ENCODE peak calls at places on chromosomes 3 and 15, in six cellular contexts. P is T-helper 2 cell; W is NCI-H524; K is CD4-positive, alpha-beta T cell; Y is stimulated activated CD8-positive, alpha-beta memory T cell treated with anti-CD3 and anti-CD28 coated beads, Interleukin-7, amount 100 ng/mL, for 1 hour; M is NCI-H510A treated with DMSO at 0.1 percent for 48 hours. I is an unnamed sample.

GRCh38 chr3:129023909-129024308 is 22.8 kb downstream of the EFCC1 start:
- DNase-seq in P (no peak), W (no peak), K (no peak), Y (no peak), M (peak), I (no peak)

GRCh38 chr15:37138586-37138985 is 38.2 kb upstream of the MEIS2 start:
- DNase-seq in P (no peak), W (no peak), K (no peak), Y (no peak), M (no peak), I (no peak)

GRCh38 chr3:117887896-117888295 is 1146.8 kb downstream of the IGSF11 start:
- DNase-seq in P (no peak), W (no peak), K (no peak), Y (no peak), M (no peak), I (no peak)

GRCh38 chr15:47541587-47541986 is 175.7 kb upstream of the SEMA6D start:
- DNase-seq in P (no peak), W (no peak), K (no peak), Y (no peak), M (no peak), I (no peak)

GRCh38 chr15:80778964-80779657 is at the start of gene CEMIP:
- DNase-seq in P (peak), W (peak), K (no peak), Y (no peak), M (peak), I (peak)

GRCh38 chr3:128383316-128384235 is 83.1 kb downstream of the DNAJB8 start:
- DNase-seq in P (peak), W (peak), K (peak), Y (peak), M (peak), I (no peak)

GRCh38 chr3:113002033-113002432 is 11.2 kb downstream of the GTPBP8 start:
- DNase-seq in P (no peak), W (no peak), K (no peak), Y (no peak), M (no peak), I (no peak)

GRCh38 chr3:195046441-195046840 is 224.5 kb downstream of the XXYLT1 start:
- DNase-seq in P (no peak), W (no peak), K (no peak), Y (no peak), M (no peak), I (no peak)

GRCh38 chr3:113663324-113663750 is 33.1 kb downstream of the USF3 start:
- DNase-seq in P (no peak), W (no peak), K (no peak), Y (no peak), M (no peak), I (no peak)

GRCh38 chr3:14647976-14648955 is 3.3 kb upstream of the CCDC174 start:
- DNase-seq in P (no peak), W (no peak), K (no peak), Y (no peak), M (no peak), I (no peak)

GRCh38 chr3:61563614-61564404 is 2.4 kb downstream of the PTPRG start:
- DNase-seq in P (no peak), W (no peak), K (no peak), Y (no peak), M (no peak), I (no peak)

GRCh38 chr3:130892759-130893239 is 1.1 kb upstream of the ATP2C1 start:
- DNase-seq in P (peak), W (peak), K (peak), Y (peak), M (peak), I (peak)

GRCh38 chr15:77506311-77507150 is 85.8 kb downstream of the HMG20A start:
- DNase-seq in P (no peak), W (no peak), K (no peak), Y (no peak), M (peak), I (peak)

GRCh38 chr3:174440350-174440716 is 418.8 kb upstream of the NAALADL2 start:
- DNase-seq in P (no peak), W (peak), K (no peak), Y (no peak), M (peak), I (peak)

GRCh38 chr15:29871401-29871800 is 49.1 kb upstream of the TJP1 start:
- DNase-seq in P (no peak), W (no peak), K (no peak), Y (no peak), M (no peak), I (no peak)

GRCh38 chr3:129793947-129794318 is 99.6 kb downstream of the TMCC1 start:
- DNase-seq in P (no peak), W (no peak), K (no peak), Y (no peak), M (no peak), I (peak)

GRCh38 chr3:129611812-129612349 is 5.4 kb upstream of the PLXND1 start:
- DNase-seq in P (no peak), W (no peak), K (no peak), Y (no peak), M (no peak), I (no peak)

GRCh38 chr3:148551767-148552260 is 145.9 kb upstream of the AGTR1 start:
- DNase-seq in P (no peak), W (no peak), K (no peak), Y (no peak), M (no peak), I (no peak)

GRCh38 chr3:71317749-71318458 is 265.6 kb downstream of the FOXP1 start:
- DNase-seq in P (no peak), W (no peak), K (no peak), Y (no peak), M (no peak), I (no peak)

GRCh38 chr3:170524072-170524471 is 61.8 kb downstream of the SLC7A14 start:
- DNase-seq in P (no peak), W (no peak), K (no peak), Y (no peak), M (peak), I (peak)

GRCh38 chr3:131658771-131659170 is 156.0 kb upstream of the MRPL3 start:
- DNase-seq in P (no peak), W (no peak), K (no peak), Y (no peak), M (no peak), I (no peak)

GRCh38 chr3:177447938-177448337 is 250.7 kb upstream of the TBL1XR1 start:
- DNase-seq in P (no peak), W (no peak), K (no peak), Y (no peak), M (peak), I (no peak)

GRCh38 chr3:129343643-129344360 is 65.1 kb downstream of the HMCES start:
- DNase-seq in P (no peak), W (no peak), K (no peak), Y (no peak), M (no peak), I (no peak)

GRCh38 chr3:108378153-108378951 is 82.0 kb downstream of the HHLA2 start:
- DNase-seq in P (no peak), W (no peak), K (no peak), Y (no peak), M (no peak), I (no peak)

GRCh38 chr15:76533060-76533955 is 196.7 kb downstream of the ISL2 start:
- DNase-seq in P (no peak), W (no peak), K (no peak), Y (no peak), M (peak), I (no peak)

GRCh38 chr3:183548262-183548769 is 7.2 kb downstream of the KLHL6 start:
- DNase-seq in P (no peak), W (no peak), K (no peak), Y (no peak), M (no peak), I (no peak)

GRCh38 chr3:53733433-53733832 is 112.8 kb downstream of the CHDH start:
- DNase-seq in P (no peak), W (no peak), K (no peak), Y (no peak), M (no peak), I (no peak)

GRCh38 chr3:72722930-72723726 is 125.1 kb downstream of the SHQ1 start:
- DNase-seq in P (peak), W (no peak), K (no peak), Y (no peak), M (no peak), I (no peak)

I was measured in NCI-H1092.